ENCODE peak calls at places on chromosome 9, in five cellular contexts. M is neuronal stem cell, V is mesenchymal stem cell, G is IMR-90, B is H1. C is an unnamed sample.
A peak's percentile ranks its signal among the peaks of the same experiment; 100 is the strongest.

GRCh38 chr9:121720311-121720991 is 69.0 kb downstream of the DAB2IP start:
- DNase-seq in V (no peak), G (no peak), M (no peak), B (no peak), C (no peak)

GRCh38 chr9:33131505-33132248 is 35.5 kb downstream of the B4GALT1 start:
- DNase-seq in V (no peak), B (no peak), M (no peak), G (no peak), C (no peak)

GRCh38 chr9:20477940-20478620 is 144.2 kb downstream of the MLLT3 start:
- DNase-seq in B (no peak), M (no peak), V (no peak), G (peak; percentile 53), C (peak; percentile 33)

GRCh38 chr9:121861501-121862180 is 210.2 kb downstream of the DAB2IP start:
- DNase-seq in V (peak; percentile 54), M (no peak), G (no peak), B (no peak), C (peak; percentile 79)

GRCh38 chr9:9214052-9214451 is 1398.8 kb downstream of the PTPRD start:
- DNase-seq in V (no peak), M (no peak), G (no peak), B (no peak), C (no peak)

GRCh38 chr9:4674783-4675182 is 4.6 kb upstream of the CDC37L1 start:
- DNase-seq in B (no peak), V (peak; percentile 70), G (peak; percentile 95), M (no peak), C (no peak)

GRCh38 chr9:107548298-107549142 is 59.0 kb upstream of the KLF4 start:
- DNase-seq in V (peak; percentile 81), G (peak; percentile 96), B (no peak), M (no peak), C (peak; percentile 18)

GRCh38 chr9:104743377-104743985 is 4.0 kb upstream of the NIPSNAP3A start:
- DNase-seq in B (no peak), G (peak; percentile 73), M (peak; percentile 48), V (peak; percentile 75), C (peak; percentile 68)

GRCh38 chr9:112552229-112553050 is 65.8 kb downstream of the KIAA1958 start:
- DNase-seq in V (no peak), G (no peak), B (no peak), M (no peak), C (no peak)

GRCh38 chr9:2016411-2017208 is 1.5 kb downstream of the SMARCA2 start:
- DNase-seq in M (peak; percentile 46), B (no peak), G (peak; percentile 63), V (peak; percentile 86), C (peak; percentile 76)

GRCh38 chr9:137111788-137112563 is 2.6 kb downstream of the DPP7 start:
- DNase-seq in M (no peak), B (no peak), V (no peak), G (no peak), C (no peak)

GRCh38 chr9:122071716-122072115 is 21.4 kb downstream of the TTLL11 start:
- DNase-seq in M (no peak), G (no peak), V (no peak), B (no peak), C (no peak)

GRCh38 chr9:114889802-114890224 is 40.6 kb downstream of the TNFSF8 start:
- DNase-seq in M (no peak), B (no peak), V (peak; percentile 49), G (no peak), C (no peak)

GRCh38 chr9:104856413-104856941 is 71.5 kb downstream of the ABCA1 start:
- DNase-seq in V (no peak), B (no peak), M (no peak), G (peak; percentile 38), C (no peak)

GRCh38 chr9:105413486-105414068 is 34.3 kb upstream of the FSD1L start:
- DNase-seq in G (peak; percentile 53), V (peak; percentile 48), M (no peak), B (no peak), C (peak; percentile 69)

GRCh38 chr9:28774433-28775029 is 1201.2 kb upstream of the C9orf72 start:
- DNase-seq in G (peak; percentile 0), M (peak; percentile 24), V (peak; percentile 61), B (no peak), C (peak; percentile 53)

GRCh38 chr9:127518091-127518856 is 67.0 kb downstream of the LRSAM1 start:
- DNase-seq in B (no peak), G (no peak), M (no peak), V (no peak), C (no peak)

GRCh38 chr9:1256178-1256577 is 206.0 kb downstream of the DMRT2 start:
- DNase-seq in V (no peak), G (no peak), B (no peak), M (no peak), C (no peak)

GRCh38 chr9:124770359-124771020 is 621 bp downstream of the NR6A1 start:
- DNase-seq in V (no peak), G (no peak), M (no peak), B (no peak), C (no peak)

GRCh38 chr9:68780377-68780707 is 75.3 kb downstream of the PIP5K1B start:
- DNase-seq in V (no peak), G (no peak), B (no peak), M (no peak), C (no peak)

GRCh38 chr9:93962561-93963440 is 7.6 kb upstream of the BARX1 start:
- DNase-seq in M (peak; percentile 81), V (peak; percentile 82), B (no peak), G (peak; percentile 78), C (peak; percentile 80)

GRCh38 chr9:101486693-101487442 is 46.8 kb upstream of the RNF20 start:
- DNase-seq in V (peak; percentile 72), M (peak; percentile 69), B (peak; percentile 72), G (peak; percentile 54), C (peak; percentile 85)

GRCh38 chr9:123825337-123825736 is 104.6 kb downstream of the DENND1A start:
- DNase-seq in B (no peak), V (peak; percentile 20), M (no peak), G (peak; percentile 53), C (peak; percentile 84)

GRCh38 chr9:23537192-23538059 is 288.6 kb downstream of the ELAVL2 start:
- DNase-seq in G (no peak), V (no peak), M (peak; percentile 38), B (no peak), C (no peak)

GRCh38 chr9:124216474-124217176 is 41.1 kb upstream of the NEK6 start:
- DNase-seq in M (no peak), V (no peak), G (no peak), B (no peak), C (no peak)

GRCh38 chr9:126938332-126938731 is 23.8 kb downstream of the RALGPS1 start:
- DNase-seq in B (no peak), G (no peak), V (no peak), M (no peak), C (no peak)

GRCh38 chr9:134368571-134368970 is 42.3 kb downstream of the RXRA start:
- DNase-seq in V (peak; percentile 20), B (no peak), M (no peak), G (no peak), C (no peak)

GRCh38 chr9:75683591-75683990 is 206.9 kb upstream of the PCSK5 start:
- DNase-seq in B (no peak), G (no peak), V (no peak), M (no peak), C (no peak)

GRCh38 chr9:23015557-23015956 is 568.9 kb downstream of the DMRTA1 start:
- DNase-seq in M (no peak), B (no peak), V (no peak), G (no peak), C (no peak)

DNA sequence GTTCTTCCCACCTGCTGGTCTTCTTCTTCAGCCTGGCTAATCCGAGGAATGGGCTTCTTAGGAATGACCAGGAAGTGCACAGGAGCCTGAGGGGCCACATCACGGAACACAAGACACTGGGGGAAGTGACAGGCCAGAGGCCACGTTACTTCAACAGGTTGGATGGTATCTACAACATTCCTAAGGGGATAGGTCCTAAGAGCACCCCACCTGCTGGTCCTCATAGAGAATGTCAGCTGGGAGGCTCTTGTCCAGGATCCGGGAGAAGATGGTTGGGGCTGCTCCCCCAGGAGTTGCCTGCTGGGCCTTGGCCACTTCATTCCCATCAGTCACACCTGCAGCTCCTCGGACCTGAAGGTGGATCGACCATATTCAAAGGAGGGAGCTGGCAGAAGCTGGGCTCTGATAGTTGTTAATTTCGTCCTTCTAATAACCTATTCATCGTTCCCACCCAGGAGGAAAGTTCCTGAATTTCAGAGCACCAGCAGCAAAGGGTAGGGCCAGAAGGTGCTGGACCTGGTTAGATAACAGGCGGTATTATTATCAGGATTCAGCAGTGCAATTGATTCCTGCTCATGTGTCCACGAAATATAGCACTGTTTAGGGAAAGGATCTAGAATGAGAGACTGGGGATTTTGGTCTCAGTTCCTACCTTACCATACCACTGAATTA is 1.3 kb downstream of the HINT2 start:
- DNase-seq in B (no peak), G (peak; percentile 32), V (peak; percentile 49), M (no peak), C (peak; percentile 91)
- H4K8ac ChIP-seq in B (no peak overlapping the region), G (peak overlapping the region; percentile 9), V (peak overlapping the region; percentile 65), M (no peak overlapping the region), C (no peak overlapping the region)

GRCh38 chr9:7377489-7377888 is 422.1 kb downstream of the DMAC1 start:
- DNase-seq in G (no peak), M (no peak), V (no peak), B (no peak), C (no peak)
- H4K8ac ChIP-seq in G (no peak overlapping the region), M (no peak overlapping the region), V (no peak overlapping the region), B (no peak overlapping the region), C (no peak overlapping the region)

GRCh38 chr9:129609486-129610192 is 11.3 kb downstream of the C9orf50 start:
- DNase-seq in G (no peak), V (peak; percentile 53), B (no peak), M (no peak), C (peak; percentile 47)

GRCh38 chr9:129608561-129609481 is 12.1 kb downstream of the C9orf50 start:
- DNase-seq in B (no peak), V (no peak), M (no peak), G (no peak), C (no peak)

GRCh38 chr9:129610473-129611301 is 10.2 kb downstream of the C9orf50 start:
- DNase-seq in V (peak; percentile 74), B (no peak), G (peak; percentile 58), M (peak; percentile 74), C (peak; percentile 90)

GRCh38 chr9:129611302-129611800 is 9.6 kb downstream of the C9orf50 start:
- DNase-seq in G (no peak), B (no peak), M (no peak), V (no peak), C (no peak)

DNA sequence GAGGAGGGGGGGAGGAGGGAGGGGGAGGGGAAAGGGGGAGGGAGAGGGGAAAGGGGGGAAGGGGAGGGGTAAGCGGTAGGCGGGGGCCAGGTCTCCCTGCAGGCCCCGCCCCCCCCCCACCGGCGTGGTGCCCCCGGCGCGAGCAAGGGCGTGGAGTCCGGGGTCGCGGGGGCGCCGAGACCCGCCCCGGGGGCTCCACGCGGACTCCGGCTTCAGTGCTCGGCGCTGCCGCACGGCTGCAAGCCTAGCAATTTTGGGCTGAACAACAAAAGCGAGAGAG is 10.8 kb downstream of the C9orf50 start:
- DNase-seq in M (no peak), G (no peak), B (no peak), V (no peak), C (no peak)
- H4K8ac ChIP-seq in M (no peak overlapping the region), G (peak overlapping the region; percentile 96), B (peak overlapping the region; percentile 29), V (peak overlapping the region; percentile 79), C (peak overlapping the region; percentile 67)

GRCh38 chr9:13786131-13786530 is 506.6 kb upstream of the MPDZ start:
- DNase-seq in G (peak; percentile 30), B (no peak), M (no peak), V (no peak), C (no peak)

GRCh38 chr9:13787234-13787833 is 507.8 kb upstream of the MPDZ start:
- DNase-seq in V (no peak), M (no peak), G (peak; percentile 46), B (no peak), C (no peak)

GRCh38 chr9:13790055-13790454 is 510.6 kb upstream of the MPDZ start:
- DNase-seq in B (no peak), M (no peak), V (no peak), G (no peak), C (no peak)

GRCh38 chr9:13791816-13792215 is 512.3 kb upstream of the MPDZ start:
- DNase-seq in G (no peak), B (no peak), V (no peak), M (no peak), C (peak; percentile 16)
- H4K8ac ChIP-seq in G (no peak overlapping the region), B (no peak overlapping the region), V (no peak overlapping the region), M (no peak overlapping the region), C (no peak overlapping the region)